ENCODE peak calls at places on chromosomes 6 and 20, in four cellular contexts. One of them, this sample, is unnamed.

GRCh38 chr6:110398778-110399177 is 16.6 kb downstream of the DDO start:
- DNase-seq in pancreas: no peak
- DNase-seq in spleen: no peak
- DNase-seq in K562: no peak
- DNase-seq in this sample: no peak

GRCh38 chr6:87393026-87393622 is 14.6 kb upstream of the CFAP206 start:
- DNase-seq in pancreas: peak
- DNase-seq in spleen: no peak
- DNase-seq in K562: peak
- DNase-seq in this sample: peak

GRCh38 chr20:58746551-58747399 is 54.2 kb downstream of the NPEPL1 start:
- DNase-seq in pancreas: no peak
- DNase-seq in spleen: peak
- DNase-seq in K562: no peak
- DNase-seq in this sample: no peak

GRCh38 chr6:134379086-134379485 is 61.2 kb upstream of the SGK1 start:
- DNase-seq in pancreas: peak
- DNase-seq in spleen: no peak
- DNase-seq in K562: no peak
- DNase-seq in this sample: no peak

GRCh38 chr20:59836768-59837167 is 96.7 kb downstream of the SYCP2 start:
- DNase-seq in pancreas: no peak
- DNase-seq in spleen: no peak
- DNase-seq in K562: no peak
- DNase-seq in this sample: no peak

GRCh38 chr6:121506761-121507754 is 71.6 kb downstream of the GJA1 start:
- DNase-seq in pancreas: no peak
- DNase-seq in spleen: no peak
- DNase-seq in K562: no peak
- DNase-seq in this sample: peak

GRCh38 chr20:20624914-20625313 is 87.5 kb downstream of the RALGAPA2 start:
- DNase-seq in pancreas: no peak
- DNase-seq in spleen: no peak
- DNase-seq in K562: no peak
- DNase-seq in this sample: no peak

GRCh38 chr6:16576391-16577368 is 184.6 kb downstream of the ATXN1 start:
- DNase-seq in pancreas: no peak
- DNase-seq in spleen: no peak
- DNase-seq in K562: no peak
- DNase-seq in this sample: no peak

GRCh38 chr20:25338112-25339023 is 52.3 kb downstream of the ABHD12 start:
- DNase-seq in pancreas: peak
- DNase-seq in spleen: no peak
- DNase-seq in K562: no peak
- DNase-seq in this sample: no peak

GRCh38 chr20:42567409-42567808 is 622.3 kb downstream of the PTPRT start:
- DNase-seq in pancreas: no peak
- DNase-seq in spleen: no peak
- DNase-seq in K562: no peak
- DNase-seq in this sample: no peak

GRCh38 chr20:44537993-44538392 is 16.1 kb upstream of the SERINC3 start:
- DNase-seq in pancreas: no peak
- DNase-seq in spleen: no peak
- DNase-seq in K562: no peak
- DNase-seq in this sample: no peak
- TF ChIP-seq CTCF in pancreas: no peak
- TF ChIP-seq CTCF in spleen: no peak
- TF ChIP-seq CTCF in K562: no peak
- TF ChIP-seq CTCF in this sample: peak

GRCh38 chr20:43942213-43942590 is 27.6 kb downstream of the TOX2 start:
- DNase-seq in pancreas: no peak
- DNase-seq in spleen: no peak
- DNase-seq in K562: no peak
- DNase-seq in this sample: no peak
- H3K27ac ChIP-seq in pancreas: no peak
- H3K27ac ChIP-seq in spleen: peak
- H3K27ac ChIP-seq in K562: no peak
- H3K27ac ChIP-seq in this sample: peak

GRCh38 chr20:3168079-3168828 is 5.1 kb downstream of the LZTS3 start:
- DNase-seq in pancreas: peak
- DNase-seq in spleen: peak
- DNase-seq in K562: no peak
- DNase-seq in this sample: peak
- H3K4me3 ChIP-seq in pancreas: peak
- H3K4me3 ChIP-seq in spleen: no peak
- H3K4me3 ChIP-seq in K562: no peak
- H3K4me3 ChIP-seq in this sample: peak

GRCh38 chr20:46592580-46593362 is 42.3 kb upstream of the OCSTAMP start:
- DNase-seq in pancreas: no peak
- DNase-seq in spleen: no peak
- DNase-seq in K562: no peak
- DNase-seq in this sample: no peak
- TF ChIP-seq CTCF in pancreas: no peak
- TF ChIP-seq CTCF in spleen: no peak
- TF ChIP-seq CTCF in K562: no peak
- TF ChIP-seq CTCF in this sample: no peak

DNA sequence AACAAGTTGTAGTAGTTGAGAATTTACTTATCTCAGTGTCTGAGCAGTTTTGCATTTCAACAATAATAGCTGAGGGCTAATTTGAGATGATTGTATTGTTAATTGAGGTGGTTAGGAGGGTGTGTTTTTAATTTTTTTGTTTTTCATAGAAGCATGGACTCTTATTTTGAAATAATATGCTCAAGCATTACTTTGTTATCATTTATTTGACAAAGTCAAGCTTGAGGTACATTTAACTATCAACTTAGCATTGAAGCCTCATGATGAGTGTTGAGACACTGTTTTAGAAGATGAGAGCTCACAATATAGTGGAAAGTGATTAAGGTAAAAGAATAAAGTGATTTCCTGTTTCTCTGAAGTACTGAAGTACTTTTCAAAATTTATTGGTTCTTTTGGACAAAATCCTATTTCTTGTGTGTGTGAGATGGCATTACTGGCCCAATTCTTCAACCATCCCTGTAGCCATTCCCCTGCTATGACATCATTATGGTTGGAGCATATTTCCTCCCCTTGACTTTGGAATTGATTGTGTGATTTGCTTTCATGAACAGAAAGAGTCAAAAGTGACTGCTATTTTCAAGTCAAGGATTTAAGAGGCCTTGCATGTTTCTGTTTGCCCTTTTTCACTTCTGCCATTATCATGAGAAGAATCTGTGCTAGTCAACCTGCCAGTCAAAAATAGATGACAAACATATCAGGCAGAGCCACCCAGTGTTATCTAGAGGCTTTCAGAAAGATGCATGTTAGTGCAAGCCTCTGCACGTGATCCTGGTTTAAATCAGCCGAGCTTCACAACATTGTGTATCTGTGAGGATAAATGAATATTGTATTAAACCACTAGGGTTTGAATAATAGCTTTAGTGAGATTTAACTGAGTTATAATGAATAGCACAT is 1112.3 kb upstream of the CITED2 start:
- DNase-seq in pancreas: no peak
- DNase-seq in spleen: no peak
- DNase-seq in K562: no peak
- DNase-seq in this sample: no peak
- H3K27ac ChIP-seq in pancreas: no peak
- H3K27ac ChIP-seq in spleen: no peak
- H3K27ac ChIP-seq in K562: peak
- H3K27ac ChIP-seq in this sample: no peak